ENCODE peak calls at places on chromosome 3, in four cellular contexts. S is astrocyte, R is fibroblast of mammary gland, B is epithelial cell of esophagus. O is an unnamed sample.

GRCh38 chr3:155018621-155019330 is 61.3 kb upstream of the MME start:
- DNase-seq in R (peak; percentile 30), B (peak; percentile 93), S (no peak), O (no peak)

GRCh38 chr3:154059798-154060197 is 61.4 kb upstream of the ARHGEF26 start:
- DNase-seq in S (no peak), R (no peak), B (peak; percentile 57), O (peak; percentile 20)

GRCh38 chr3:8663177-8664061 is 18.8 kb upstream of the SSUH2 start:
- DNase-seq in B (peak; percentile 81), S (peak; percentile 50), R (peak; percentile 79), O (peak; percentile 58)

GRCh38 chr3:190577225-190577624 is 63.3 kb downstream of the IL1RAP start:
- DNase-seq in R (no peak), B (no peak), S (no peak), O (no peak)

GRCh38 chr3:45582407-45582806 is 12.1 kb upstream of the LIMD1 start:
- DNase-seq in B (no peak), S (peak; percentile 79), R (peak; percentile 76), O (no peak)

GRCh38 chr3:37806505-37807291 is 55.0 kb upstream of the CTDSPL start:
- DNase-seq in B (no peak), S (no peak), R (no peak), O (no peak)

GRCh38 chr3:25834346-25834745 is 44.5 kb downstream of the OXSM start:
- DNase-seq in R (no peak), B (no peak), S (no peak), O (no peak)

GRCh38 chr3:134353831-134354611 is 20.2 kb downstream of the AMOTL2 start:
- DNase-seq in R (no peak), B (no peak), S (no peak), O (no peak)

GRCh38 chr3:138125548-138126221 is 6.5 kb downstream of the A4GNT start:
- DNase-seq in S (peak; percentile 59), B (no peak), R (peak; percentile 75), O (no peak)

DNA sequence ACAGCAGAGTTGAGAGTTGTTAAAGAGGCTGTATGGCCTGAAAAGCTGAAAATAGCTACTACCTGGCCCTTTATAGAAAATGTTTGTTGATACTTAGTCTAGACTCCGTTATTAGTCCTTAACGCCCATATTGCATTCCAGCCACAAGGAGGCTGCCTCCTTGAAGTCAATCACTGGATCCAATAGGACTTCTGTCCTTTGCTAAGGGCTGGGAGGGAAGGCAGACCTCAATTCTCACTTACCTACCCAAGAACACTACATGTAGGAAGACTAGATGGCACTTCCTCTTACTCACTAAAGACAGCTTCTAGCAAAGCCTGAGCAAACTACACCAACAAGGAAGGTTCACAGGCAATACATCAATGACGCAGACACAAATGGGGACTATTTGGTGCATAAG is 139.5 kb upstream of the HACD2 start:
- DNase-seq in B (peak; percentile 22), S (peak; percentile 23), R (no peak), O (no peak)
- TF ChIP-seq CTCF in B (peak; percentile 51), S (peak; percentile 32), R (peak; percentile 36), O (no peak)

DNA sequence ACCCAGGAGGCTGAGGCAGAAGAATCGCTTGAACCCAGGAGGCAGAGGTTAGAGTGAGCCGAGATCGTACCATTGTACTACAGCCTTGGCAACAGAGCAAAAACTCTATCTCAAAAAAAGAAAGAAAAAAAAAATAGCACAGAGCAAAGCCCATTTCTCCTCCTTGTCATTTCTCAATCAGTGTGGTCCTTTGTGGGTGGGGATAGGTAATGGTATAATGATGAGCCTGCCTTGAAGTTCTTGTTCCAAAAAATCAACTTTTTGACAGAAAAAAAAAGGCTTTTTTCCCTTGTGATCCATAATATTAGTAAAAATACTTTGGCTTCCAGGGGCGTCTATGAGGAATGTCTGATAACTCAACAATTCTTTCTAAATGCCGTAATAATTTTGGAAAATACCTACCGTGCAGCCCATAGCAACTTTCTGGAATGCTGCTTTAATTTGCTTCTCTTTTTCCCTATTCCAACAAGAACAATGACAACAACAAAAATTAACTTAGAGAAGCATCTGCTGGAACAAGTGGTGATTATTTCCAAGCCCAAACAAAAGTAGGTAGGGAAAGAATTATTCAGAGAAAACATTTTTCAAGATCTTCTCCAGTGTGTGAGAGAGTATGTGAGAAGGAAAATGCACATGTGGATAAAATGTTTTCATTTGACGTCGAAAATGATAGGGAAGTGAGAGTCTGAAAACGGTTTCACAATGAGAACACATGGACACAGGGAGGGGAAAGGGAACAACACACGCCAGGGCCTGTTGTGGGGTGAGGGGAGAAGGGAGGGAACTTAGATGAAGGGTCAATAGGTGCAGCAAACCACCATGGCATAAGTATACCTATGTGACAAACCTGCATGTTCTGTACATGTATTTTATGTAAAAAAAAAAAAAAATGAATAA is 337.8 kb downstream of the RBMS3 start:
- DNase-seq in S (no peak), R (peak; percentile 57), B (peak; percentile 4), O (no peak)
- H3K4me3 ChIP-seq in S (no peak overlapping the region), R (no peak overlapping the region), B (no peak overlapping the region), O (no peak overlapping the region)

DNA sequence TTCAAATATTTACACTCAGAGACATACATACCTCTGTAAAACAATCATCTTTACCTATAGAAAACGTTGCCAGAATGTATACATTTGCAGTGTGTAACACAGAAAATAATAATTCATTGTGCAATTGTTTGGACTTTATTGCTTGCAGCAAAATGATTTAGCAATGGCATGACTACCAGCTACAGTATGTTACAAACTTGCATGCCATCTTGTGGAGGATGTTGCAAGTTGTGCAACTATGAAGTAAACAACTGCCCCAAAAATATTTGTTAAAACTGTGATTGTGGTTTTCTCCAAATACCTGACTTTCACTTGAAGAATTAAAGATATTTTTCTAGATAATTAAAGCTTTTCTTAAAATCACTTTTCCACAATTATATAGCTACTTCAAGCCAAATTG is 27.1 kb upstream of the C3orf49 start:
- DNase-seq in S (peak; percentile 39), B (peak; percentile 84), R (peak; percentile 80), O (no peak)
- TF ChIP-seq CTCF in S (peak; percentile 46), B (peak; percentile 67), R (peak; percentile 64), O (no peak)

DNA sequence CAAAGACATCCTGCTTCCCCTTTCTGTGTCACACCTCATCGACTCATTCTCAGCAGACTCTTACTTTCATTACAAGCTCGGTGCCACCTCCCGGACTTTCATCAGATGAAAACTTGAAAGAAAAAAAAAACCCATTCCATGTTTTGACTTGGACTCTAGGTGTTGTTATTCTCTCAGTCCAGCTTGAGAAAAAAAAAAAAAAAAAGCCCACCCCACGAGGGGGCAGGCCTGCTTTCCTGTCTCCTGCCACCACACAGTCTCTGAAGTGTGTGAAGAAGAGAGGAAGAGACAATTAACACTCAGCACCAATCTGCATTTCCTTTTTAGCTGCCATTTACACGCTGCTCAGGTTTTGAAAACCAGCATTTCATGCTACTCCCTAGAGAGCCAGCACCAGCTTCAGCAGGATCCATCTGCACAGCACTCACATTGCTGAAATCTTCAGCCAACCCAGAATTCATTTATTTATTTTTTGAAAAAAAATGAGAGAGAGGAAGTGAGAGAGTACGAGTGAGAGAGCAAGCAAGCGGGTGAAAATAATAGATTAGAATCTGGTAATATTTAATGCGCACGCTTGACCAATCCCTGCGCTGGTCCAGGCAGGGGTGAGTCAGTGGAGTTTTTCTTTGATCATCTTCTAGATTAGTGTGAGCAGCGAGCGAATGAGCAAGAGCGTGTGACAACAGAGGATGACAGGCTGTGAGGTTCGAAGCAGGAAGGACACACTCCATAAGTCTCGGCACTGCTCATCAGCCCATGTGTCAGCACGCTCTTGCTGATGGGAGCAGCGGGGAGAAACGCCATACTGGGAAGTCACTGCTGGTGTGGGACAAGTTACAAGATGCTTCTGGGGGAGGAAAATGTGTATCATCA is 23.5 kb downstream of the ZNF80 start:
- DNase-seq in B (peak; percentile 29), S (peak; percentile 77), R (peak; percentile 84), O (peak; percentile 58)
- H3K4me3 ChIP-seq in B (no peak overlapping the region), S (peak overlapping the region; percentile 43), R (peak overlapping the region; percentile 25), O (no peak overlapping the region)

DNA sequence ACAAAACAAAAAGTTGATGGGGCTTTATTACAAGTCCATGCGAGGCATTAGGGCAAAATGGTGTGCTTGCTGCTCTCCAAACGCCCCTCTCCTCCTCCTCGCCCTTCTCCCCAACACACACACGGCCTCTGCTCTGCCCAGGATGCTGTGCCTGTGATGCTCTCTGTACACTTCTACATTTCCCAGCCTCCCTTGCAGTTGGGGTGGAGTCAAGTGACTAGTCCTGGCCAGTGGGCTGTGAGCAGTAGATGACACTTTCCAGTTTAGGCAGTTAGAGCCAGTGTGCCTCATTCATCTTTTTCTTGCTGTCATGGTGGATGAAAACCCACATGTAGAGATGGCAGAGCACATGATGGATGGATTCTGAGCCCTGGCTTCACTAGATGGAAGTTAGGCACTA is 5.4 kb downstream of the TRH start:
- DNase-seq in S (no peak), B (no peak), R (no peak), O (no peak)
- TF ChIP-seq CTCF in S (no peak), B (no peak), R (no peak), O (no peak)

GRCh38 chr3:189099505-189100290 is 72.1 kb upstream of the TPRG1 start:
- DNase-seq in R (no peak), B (no peak), S (no peak), O (peak; percentile 24)
- H3K4me3 ChIP-seq in R (no peak overlapping the region), B (no peak overlapping the region), S (no peak overlapping the region), O (no peak overlapping the region)

DNA sequence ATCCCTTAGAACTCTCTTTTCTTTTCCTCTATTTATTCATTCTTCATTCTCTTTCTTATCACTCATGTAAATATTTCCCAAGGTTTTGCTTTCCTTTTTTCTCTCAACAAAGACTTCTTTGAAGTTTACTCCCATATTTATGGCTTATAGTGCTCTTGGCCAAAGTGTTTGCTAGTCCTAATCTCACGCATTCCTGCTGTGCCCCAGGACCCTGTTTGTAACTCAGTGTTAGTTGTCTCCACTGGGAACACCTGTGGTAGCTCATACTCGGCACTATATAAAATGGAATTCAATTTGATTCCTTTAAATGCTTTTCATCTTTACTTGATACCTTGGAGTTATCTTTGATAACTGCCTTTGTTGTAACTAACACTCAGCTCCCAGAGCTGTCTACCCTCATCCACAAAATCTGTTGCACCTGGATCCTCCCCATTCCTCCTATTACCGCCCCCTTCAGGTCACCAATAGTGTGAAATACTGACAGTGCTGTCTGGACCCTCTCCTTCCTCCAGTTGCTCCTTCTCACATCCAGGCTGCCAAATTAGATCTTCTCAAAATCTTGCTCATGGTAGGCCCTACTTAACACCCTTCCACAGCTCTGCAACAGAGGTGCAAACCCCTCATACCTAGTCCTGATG is 76.8 kb downstream of the TIGIT start:
- DNase-seq in B (no peak), R (no peak), S (no peak), O (no peak)
- TF ChIP-seq CTCF in B (peak; percentile 7), R (peak; percentile 20), S (peak; percentile 5), O (no peak)

GRCh38 chr3:188950006-188950405 is 221.8 kb upstream of the TPRG1 start:
- DNase-seq in B (no peak), R (no peak), S (no peak), O (no peak)

GRCh38 chr3:188946837-188947236 is 224.9 kb upstream of the TPRG1 start:
- DNase-seq in B (no peak), S (peak; percentile 16), R (peak; percentile 90), O (no peak)

GRCh38 chr3:188947983-188948657 is 223.7 kb upstream of the TPRG1 start:
- DNase-seq in R (peak; percentile 100), B (peak; percentile 81), S (peak; percentile 95), O (peak; percentile 98)

GRCh38 chr3:188947401-188947982 is 224.3 kb upstream of the TPRG1 start:
- DNase-seq in B (peak; percentile 90), S (peak; percentile 73), R (peak; percentile 83), O (peak; percentile 92)

GRCh38 chr3:188948658-188949400 is 222.9 kb upstream of the TPRG1 start:
- DNase-seq in R (peak; percentile 99), S (peak; percentile 99), B (peak; percentile 80), O (peak; percentile 21)
- H3K4me3 ChIP-seq in R (peak overlapping the region; percentile 31), S (peak overlapping the region; percentile 39), B (no peak overlapping the region), O (no peak overlapping the region)

DNA sequence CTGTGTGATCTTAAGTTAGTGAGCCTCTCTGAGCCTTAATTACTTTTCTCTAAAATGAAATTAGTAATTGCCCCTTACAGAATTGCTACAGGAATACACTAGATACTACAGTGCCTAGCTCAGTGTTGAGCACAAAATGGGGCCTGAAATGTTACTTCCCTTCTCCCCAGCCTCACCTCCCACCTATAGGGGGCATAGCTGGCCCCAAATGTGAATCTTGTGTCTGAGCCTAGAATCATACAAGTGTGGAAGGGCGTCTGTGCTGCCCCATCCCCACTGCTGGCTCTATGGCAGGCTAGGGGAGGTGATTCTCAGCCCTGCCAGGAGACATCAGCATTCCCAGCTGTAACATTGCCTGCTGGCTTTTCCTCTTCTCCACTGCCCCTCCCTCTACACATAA is 42.7 kb downstream of the IFT122 start:
- DNase-seq in R (no peak), S (no peak), B (no peak), O (no peak)
- TF ChIP-seq CTCF in R (peak; percentile 20), S (no peak), B (no peak), O (no peak)

O was measured in thyroid gland.